ENCODE peak calls at places on chromosome 2, in five cellular contexts. D, C, N, A and B are unnamed samples.
A peak's percentile ranks its signal among the peaks of the same experiment; 100 is the strongest.

GRCh38 chr2:86751778-86752177 is 31.7 kb downstream of the RMND5A start:
- DNase-seq in D (no peak), N (no peak), C (no peak), A (no peak), B (no peak)

GRCh38 chr2:137888845-137889244 is 75.4 kb upstream of the HNMT start:
- DNase-seq in A (peak; percentile 45), N (peak; percentile 36), D (no peak), C (peak; percentile 8), B (no peak)

GRCh38 chr2:42879913-42880737 is 87.7 kb upstream of the HAAO start:
- DNase-seq in C (no peak), D (no peak), N (no peak), A (peak; percentile 34), B (no peak)

GRCh38 chr2:171966268-171966667 is 33.5 kb upstream of the METAP1D start:
- DNase-seq in C (no peak), A (no peak), D (no peak), N (no peak), B (no peak)

GRCh38 chr2:240811346-240812300 is 8.4 kb downstream of the KIF1A start:
- DNase-seq in N (no peak), A (peak; percentile 29), C (no peak), D (no peak), B (no peak)

GRCh38 chr2:207765960-207766582 is 3.6 kb downstream of the FZD5 start:
- DNase-seq in D (no peak), A (no peak), N (no peak), C (no peak), B (no peak)

GRCh38 chr2:216681683-216682082 is 13.7 kb downstream of the IGFBP5 start:
- DNase-seq in C (no peak), A (no peak), N (no peak), D (no peak), B (no peak)

GRCh38 chr2:231592636-231593145 is at the start of gene TEX44:
- DNase-seq in A (no peak), D (no peak), N (no peak), C (no peak), B (no peak)

GRCh38 chr2:46236006-46236875 is 61.0 kb upstream of the EPAS1 start:
- DNase-seq in C (no peak), A (no peak), D (no peak), N (no peak), B (no peak)

GRCh38 chr2:75482398-75482797 is 78.3 kb downstream of the EVA1A start:
- DNase-seq in N (no peak), D (no peak), A (no peak), C (no peak), B (no peak)

GRCh38 chr2:58135861-58136260 is 89.3 kb downstream of the VRK2 start:
- DNase-seq in C (no peak), N (no peak), A (no peak), D (no peak), B (no peak)

GRCh38 chr2:180175736-180176135 is 168.6 kb upstream of the CWC22 start:
- DNase-seq in N (no peak), C (no peak), D (no peak), A (no peak), B (no peak)

GRCh38 chr2:134621939-134622705 is 96.7 kb downstream of the TMEM163 start:
- DNase-seq in A (no peak), C (no peak), D (no peak), N (no peak), B (no peak)

GRCh38 chr2:170739048-170739447 is 23.9 kb downstream of the SP5 start:
- DNase-seq in C (peak; percentile 17), A (no peak), N (no peak), D (no peak), B (peak; percentile 82)

GRCh38 chr2:47501374-47502200 is 98.6 kb downstream of the MSH2 start:
- DNase-seq in C (no peak), N (no peak), D (no peak), A (no peak), B (no peak)

GRCh38 chr2:127093648-127094210 is 13.2 kb downstream of the BIN1 start:
- DNase-seq in A (no peak), D (no peak), C (no peak), N (no peak), B (no peak)

GRCh38 chr2:4964579-4964978 is 727.6 kb upstream of the SOX11 start:
- DNase-seq in N (no peak), D (no peak), C (no peak), A (no peak), B (no peak)

GRCh38 chr2:68905116-68905515 is 33.9 kb upstream of the BMP10 start:
- DNase-seq in C (no peak), D (no peak), N (no peak), A (no peak), B (no peak)

GRCh38 chr2:232838406-232838874 is 31.6 kb upstream of the SNORC start:
- DNase-seq in C (no peak), D (peak; percentile 31), A (no peak), N (no peak), B (no peak)

GRCh38 chr2:241495172-241496002 is 13.0 kb downstream of the STK25 start:
- DNase-seq in A (no peak), C (no peak), D (no peak), N (no peak), B (no peak)

GRCh38 chr2:6358542-6358941 is 507.2 kb downstream of the CMPK2 start:
- DNase-seq in N (no peak), D (no peak), C (no peak), A (no peak), B (no peak)

GRCh38 chr2:129801575-129801974 is 177.9 kb upstream of the RAB6C start:
- DNase-seq in N (no peak), A (no peak), D (no peak), C (no peak), B (peak; percentile 7)

GRCh38 chr2:239590995-239591915 is 190.4 kb upstream of the HDAC4 start:
- DNase-seq in A (no peak), D (no peak), C (no peak), N (no peak), B (no peak)

GRCh38 chr2:101041413-101041812 is 39.3 kb downstream of the RPL31 start:
- DNase-seq in A (no peak), N (no peak), D (no peak), C (no peak), B (no peak)

GRCh38 chr2:86352137-86352931 is 14.9 kb upstream of the REEP1 start:
- DNase-seq in N (no peak), C (no peak), D (no peak), A (no peak), B (no peak)